ENCODE peak calls at places on chromosomes 12 and 14, in nine cellular contexts. W is pancreas, P is HCT116, U is MM.1S, A is tibial artery, I is RWPE2, Y is IMR-90, S is prostate gland, J is left lung. H is an unnamed sample.

GRCh38 chr14:98916036-98916435 is 356.0 kb downstream of the BCL11B start:
- DNase-seq in A (peak; percentile 34), W (no peak), P (no peak), J (no peak), Y (no peak), I (no peak), U (no peak), S (no peak), H (peak; percentile 40)

GRCh38 chr14:69980457-69981414 is 101.5 kb downstream of the SMOC1 start:
- DNase-seq in P (peak; percentile 15), U (no peak), A (no peak), W (no peak), J (no peak), I (no peak), Y (no peak), S (no peak), H (no peak)

GRCh38 chr12:116882742-116883141 is 1.5 kb upstream of the HRK start:
- DNase-seq in I (no peak), Y (peak; percentile 61), A (no peak), W (no peak), U (no peak), S (no peak), P (no peak), J (no peak), H (no peak)

GRCh38 chr14:73739899-73740685 is 25.9 kb upstream of the PNMA1 start:
- DNase-seq in S (no peak), J (no peak), U (no peak), P (no peak), I (no peak), W (no peak), Y (no peak), A (no peak), H (no peak)

GRCh38 chr14:30753452-30753851 is 120.9 kb upstream of the COCH start:
- DNase-seq in Y (no peak), P (no peak), W (no peak), I (no peak), S (no peak), A (no peak), J (no peak), U (no peak), H (no peak)

GRCh38 chr12:72273499-72273837 is 1.3 kb downstream of the TRHDE start:
- DNase-seq in A (no peak), S (no peak), U (no peak), I (no peak), W (peak; percentile 67), P (no peak), Y (no peak), J (no peak), H (no peak)

GRCh38 chr12:1698638-1699214 is 7.9 kb downstream of the ADIPOR2 start:
- DNase-seq in W (no peak), I (no peak), Y (no peak), U (no peak), A (no peak), J (no peak), P (no peak), S (no peak), H (no peak)

GRCh38 chr14:104171029-104171697 is 32.8 kb downstream of the KIF26A start:
- DNase-seq in J (peak; percentile 46), S (no peak), P (no peak), U (no peak), I (no peak), A (no peak), Y (no peak), W (no peak), H (no peak)

GRCh38 chr12:3361156-3361555 is 129.8 kb upstream of the PRMT8 start:
- DNase-seq in A (no peak), S (no peak), I (no peak), P (no peak), U (no peak), W (no peak), J (no peak), Y (no peak), H (no peak)

GRCh38 chr12:34387711-34388635 is 365.7 kb downstream of the ALG10 start:
- DNase-seq in I (no peak), P (no peak), J (no peak), U (no peak), Y (no peak), W (no peak), S (no peak), A (no peak), H (no peak)

GRCh38 chr12:99746538-99746937 is 99.0 kb downstream of the GARIN6 start:
- DNase-seq in S (no peak), I (no peak), A (no peak), Y (no peak), P (no peak), U (no peak), J (no peak), W (no peak), H (no peak)

GRCh38 chr14:89040438-89041244 is 216.2 kb downstream of the TTC8 start:
- DNase-seq in P (peak; percentile 73), A (peak; percentile 95), U (peak; percentile 48), I (peak; percentile 88), J (peak; percentile 85), Y (peak; percentile 86), S (peak; percentile 86), W (peak; percentile 93), H (peak; percentile 92)

GRCh38 chr14:38818555-38818954 is 284.5 kb downstream of the SEC23A start:
- DNase-seq in Y (no peak), S (no peak), W (no peak), I (no peak), P (no peak), J (no peak), U (no peak), A (no peak), H (no peak)

GRCh38 chr12:102034346-102034745 is 27.4 kb downstream of the WASHC3 start:
- DNase-seq in A (no peak), I (no peak), P (no peak), S (no peak), Y (peak; percentile 58), J (no peak), U (no peak), W (no peak), H (no peak)

GRCh38 chr12:33649992-33650391 is 210.4 kb upstream of the SYT10 start:
- DNase-seq in W (no peak), I (no peak), J (no peak), P (no peak), U (no peak), S (no peak), Y (no peak), A (no peak), H (no peak)

GRCh38 chr12:50537538-50537919 is 32.7 kb downstream of the DIP2B start:
- DNase-seq in P (peak; percentile 56), W (no peak), Y (peak; percentile 85), I (no peak), A (no peak), S (no peak), J (no peak), U (no peak), H (no peak)
- H3K4me1 ChIP-seq in P (peaks cover 84% of the 10 kb centered on the region), W (peaks cover 27% of the 10 kb centered on the region), Y (peaks cover 6% of the 10 kb centered on the region), I (peaks cover 57% of the 10 kb centered on the region), A (no peaks in the 10 kb centered on the region), S (peaks cover under 1% of the 10 kb centered on the region), J (peaks cover 57% of the 10 kb centered on the region), U (peaks cover 3% of the 10 kb centered on the region), H (peaks cover 64% of the 10 kb centered on the region)

GRCh38 chr12:31322651-31323248 is 3.2 kb downstream of the SINHCAF start:
- DNase-seq in J (no peak), S (peak; percentile 12), Y (peak; percentile 59), U (no peak), W (no peak), A (no peak), I (no peak), P (no peak), H (no peak)

GRCh38 chr12:31324845-31325523 is 966 bp downstream of the SINHCAF start:
- DNase-seq in S (peak; percentile 59), I (peak; percentile 54), Y (peak; percentile 49), U (peak; percentile 51), J (peak; percentile 62), A (peak; percentile 79), W (peak; percentile 77), P (no peak), H (peak; percentile 82)

GRCh38 chr12:31325524-31325875 is 450 bp downstream of the SINHCAF start:
- DNase-seq in P (no peak), J (no peak), S (no peak), I (no peak), W (peak; percentile 74), A (no peak), Y (no peak), U (peak; percentile 13), H (no peak)

GRCh38 chr12:31323466-31324115 is 2.4 kb downstream of the SINHCAF start:
- DNase-seq in Y (no peak), W (no peak), S (peak; percentile 44), P (no peak), A (peak; percentile 68), U (peak; percentile 12), J (peak; percentile 57), I (no peak), H (peak; percentile 80)

GRCh38 chr12:31324116-31324844 is 1.7 kb downstream of the SINHCAF start:
- DNase-seq in A (peak; percentile 77), J (peak; percentile 75), I (peak; percentile 74), W (peak; percentile 89), S (peak; percentile 65), U (peak; percentile 71), Y (peak; percentile 73), P (peak; percentile 63), H (peak; percentile 79)
- TF ChIP-seq CTCF in A (peak; percentile 12), J (peak; percentile 9), I (no peak), W (no peak), S (no peak), U (no peak), Y (no peak), P (no peak), H (no peak)

DNA sequence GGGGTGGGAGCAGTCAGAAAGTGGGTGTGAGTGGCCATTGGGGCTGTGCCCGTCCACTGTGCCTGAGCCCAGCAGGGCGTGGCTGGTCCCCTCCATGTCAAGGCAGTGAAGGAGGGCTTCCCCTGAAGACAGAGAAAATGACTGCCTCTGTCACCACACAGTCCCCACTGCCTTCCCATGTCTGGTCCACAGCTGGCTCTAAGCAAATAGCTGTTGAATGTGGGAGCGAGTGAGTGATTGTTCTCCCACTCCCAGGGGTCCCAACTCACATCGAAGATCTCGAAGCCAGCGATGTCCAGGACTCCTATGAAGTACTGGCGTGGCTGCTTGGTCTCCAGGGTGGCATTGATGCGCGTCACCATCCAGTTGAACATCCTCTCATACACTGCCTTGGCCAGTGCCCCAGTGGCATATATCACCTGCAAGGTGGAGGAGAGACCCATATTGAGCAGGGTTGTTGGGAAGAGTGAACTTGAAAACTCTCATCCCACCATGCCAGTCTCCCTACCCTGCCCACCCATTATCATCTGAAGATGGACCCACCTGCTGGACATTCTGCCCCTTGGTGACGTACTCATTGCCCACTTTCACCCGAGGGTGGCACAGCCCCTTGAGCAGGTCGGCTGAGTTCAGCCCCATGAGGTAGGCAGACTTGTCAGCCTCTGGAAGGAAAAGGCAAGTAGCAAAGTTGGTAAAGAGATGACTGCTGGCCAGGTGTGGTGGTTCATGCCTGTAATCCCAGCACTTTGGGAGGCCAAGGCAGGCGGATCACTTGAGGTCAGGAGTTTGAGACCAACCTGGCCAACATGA is 6.6 kb downstream of the MYH7 start:
- DNase-seq in J (peak; percentile 9), I (peak; percentile 54), P (no peak), W (peak; percentile 22), U (no peak), Y (no peak), S (no peak), A (peak; percentile 38), H (peak; percentile 50)
- H3K4me1 ChIP-seq in J (no peaks in the 10 kb centered on the region), I (no peaks in the 10 kb centered on the region), P (no peaks in the 10 kb centered on the region), W (no peaks in the 10 kb centered on the region), U (no peaks in the 10 kb centered on the region), Y (no peaks in the 10 kb centered on the region), S (no peaks in the 10 kb centered on the region), A (no peaks in the 10 kb centered on the region), H (no peaks in the 10 kb centered on the region)

GRCh38 chr12:75058228-75058627 is 151.4 kb downstream of the KCNC2 start:
- DNase-seq in A (no peak), W (no peak), I (no peak), U (no peak), J (no peak), Y (peak; percentile 2), P (no peak), S (no peak), H (no peak)
- TF ChIP-seq CTCF in A (no peak), W (no peak), I (peak; percentile 12), U (no peak), J (no peak), Y (peak; percentile 22), P (peak; percentile 20), S (no peak), H (no peak)

H was measured in suprapubic skin.